ENCODE peak calls at places on chromosomes 2 and 18, in seven cellular contexts. R, C, X, I, W, A and J are unnamed samples.

GRCh38 chr18:79630266-79631095 is 49.1 kb upstream of the CTDP1 start:
- DNase-seq in I (no peak), X (no peak), R (no peak), A (no peak), W (no peak), C (no peak), J (no peak)

GRCh38 chr18:48199399-48199798 is 209.8 kb downstream of the ZBTB7C start:
- DNase-seq in C (no peak), X (no peak), R (no peak), A (no peak), I (no peak), W (no peak), J (no peak)

GRCh38 chr2:162242586-162243304 is 500 bp downstream of the FAP start:
- DNase-seq in X (no peak), R (no peak), W (no peak), I (peak; percentile 7), C (peak; percentile 68), A (no peak), J (peak; percentile 41)

GRCh38 chr2:229870903-229871650 is 50.7 kb downstream of the TRIP12 start:
- DNase-seq in A (no peak), W (no peak), C (no peak), R (no peak), I (no peak), X (no peak), J (no peak)

GRCh38 chr2:215900203-215900611 is 113.1 kb downstream of the MREG start:
- DNase-seq in W (no peak), X (no peak), I (no peak), A (no peak), R (no peak), C (no peak), J (no peak)

GRCh38 chr18:394997-395383 is 105.5 kb downstream of the COLEC12 start:
- DNase-seq in R (no peak), C (peak; percentile 51), W (no peak), X (no peak), A (no peak), I (peak; percentile 55), J (no peak)

GRCh38 chr2:239227661-239228371 is 173.0 kb downstream of the HDAC4 start:
- DNase-seq in X (no peak), W (no peak), R (no peak), A (no peak), C (no peak), I (no peak), J (no peak)

GRCh38 chr2:240593026-240593702 is 6.6 kb downstream of the CAPN10 start:
- DNase-seq in R (no peak), C (no peak), X (peak; percentile 6), I (no peak), A (no peak), W (peak; percentile 45), J (no peak)

GRCh38 chr2:150389487-150389886 is 98.0 kb downstream of the RND3 start:
- DNase-seq in I (no peak), W (no peak), X (no peak), A (no peak), C (no peak), R (no peak), J (no peak)

GRCh38 chr2:189751080-189751658 is 11.4 kb downstream of the OSGEPL1 start:
- DNase-seq in X (peak; percentile 27), A (no peak), R (peak; percentile 28), W (peak; percentile 44), C (no peak), I (peak; percentile 18), J (peak; percentile 56)

GRCh38 chr2:233409286-233409991 is 55.1 kb downstream of the DGKD start:
- DNase-seq in C (no peak), A (no peak), X (no peak), W (no peak), R (peak; percentile 57), I (no peak), J (no peak)

GRCh38 chr2:15307526-15307925 is 253.6 kb downstream of the NBAS start:
- DNase-seq in X (no peak), W (no peak), I (no peak), A (no peak), C (no peak), R (no peak), J (no peak)

GRCh38 chr2:229489016-229489415 is 217.9 kb upstream of the PID1 start:
- DNase-seq in R (no peak), W (no peak), C (no peak), A (peak; percentile 35), X (no peak), I (no peak), J (no peak)

GRCh38 chr2:96679843-96680242 is 37.3 kb downstream of the FER1L5 start:
- DNase-seq in W (peak; percentile 66), R (no peak), C (no peak), A (no peak), I (no peak), X (no peak), J (no peak)

GRCh38 chr2:173963323-173963816 is 1.8 kb downstream of the SP3 start:
- DNase-seq in A (no peak), R (peak; percentile 81), I (peak; percentile 71), X (no peak), W (no peak), C (no peak), J (no peak)

GRCh38 chr18:25561923-25562322 is 210.0 kb upstream of the ZNF521 start:
- DNase-seq in C (peak; percentile 8), R (no peak), X (no peak), A (no peak), W (peak; percentile 32), I (no peak), J (peak; percentile 48)

GRCh38 chr18:54702687-54703086 is 111.6 kb downstream of the DYNAP start:
- DNase-seq in W (no peak), C (no peak), A (no peak), R (no peak), X (no peak), I (no peak), J (no peak)

GRCh38 chr2:10009811-10010781 is 33.3 kb upstream of the KLF11 start:
- DNase-seq in A (no peak), R (no peak), I (no peak), W (no peak), C (peak; percentile 24), X (no peak), J (no peak)

GRCh38 chr18:21997207-21998143 is 171.9 kb upstream of the GATA6 start:
- DNase-seq in I (peak; percentile 47), A (no peak), X (no peak), C (no peak), R (no peak), W (peak; percentile 71), J (peak; percentile 70)